ENCODE peak calls at places on chromosomes 2 and 18, in six cellular contexts. R, W, C, Y, P and G are unnamed samples.

GRCh38 chr18:47204908-47205522 is 28.9 kb upstream of the IER3IP1 start:
- DNase-seq in P (no peak), C (peak), W (peak), R (no peak), Y (peak), G (peak)

GRCh38 chr2:150486539-150487484 is 655 bp downstream of the RND3 start:
- DNase-seq in C (peak), P (peak), R (no peak), Y (peak), W (peak), G (no peak)

GRCh38 chr2:228697456-228697855 is 516.0 kb upstream of the SPHKAP start:
- DNase-seq in P (no peak), R (no peak), Y (no peak), C (no peak), W (no peak), G (no peak)

GRCh38 chr18:68833756-68834155 is 35.9 kb downstream of the CCDC102B start:
- DNase-seq in P (no peak), C (no peak), R (no peak), Y (no peak), W (peak), G (no peak)

GRCh38 chr2:134218928-134219707 is 34.8 kb upstream of the MGAT5 start:
- DNase-seq in R (no peak), P (peak), Y (peak), W (no peak), C (no peak), G (no peak)

GRCh38 chr2:122795763-122796162 is 1040.3 kb downstream of the TSN start:
- DNase-seq in Y (no peak), C (no peak), P (no peak), R (no peak), W (no peak), G (no peak)

GRCh38 chr2:15853903-15854302 is 86.4 kb upstream of the MYCN start:
- DNase-seq in C (no peak), R (no peak), P (no peak), W (no peak), Y (no peak), G (no peak)

GRCh38 chr2:231364061-231364460 is 31.4 kb upstream of the B3GNT7 start:
- DNase-seq in Y (no peak), C (no peak), R (no peak), W (no peak), P (no peak), G (no peak)

GRCh38 chr2:95039410-95039809 is 13.9 kb downstream of the MAL start:
- DNase-seq in C (no peak), P (no peak), Y (no peak), R (no peak), W (no peak), G (no peak)

GRCh38 chr2:71933467-71934319 is 214.0 kb downstream of the CYP26B1 start:
- DNase-seq in W (peak), C (peak), P (no peak), Y (no peak), R (no peak), G (no peak)

GRCh38 chr2:222871291-222871690 is 10.5 kb downstream of the ACSL3 start:
- DNase-seq in C (no peak), R (no peak), P (no peak), W (no peak), Y (no peak), G (no peak)

GRCh38 chr18:62647179-62647578 is 68.2 kb upstream of the PHLPP1 start:
- DNase-seq in Y (no peak), C (no peak), P (no peak), R (no peak), W (no peak), G (no peak)

GRCh38 chr2:236352761-236353593 is 88.8 kb upstream of the ASB18 start:
- DNase-seq in Y (peak), R (no peak), C (peak), W (peak), P (no peak), G (peak)

GRCh38 chr2:227471924-227472264 is at the start of gene AGFG1:
- DNase-seq in C (peak), P (peak), R (peak), W (peak), Y (peak), G (peak)

GRCh38 chr2:128503358-128504241 is 184.9 kb upstream of the HS6ST1 start:
- DNase-seq in P (peak), C (no peak), R (no peak), W (no peak), Y (no peak), G (no peak)

GRCh38 chr2:15666776-15667578 is 75.3 kb downstream of the DDX1 start:
- DNase-seq in C (no peak), R (no peak), W (no peak), Y (no peak), P (no peak), G (no peak)

GRCh38 chr2:43074052-43074451 is 152.4 kb downstream of the ZFP36L2 start:
- DNase-seq in C (no peak), Y (no peak), W (no peak), P (no peak), R (no peak), G (no peak)

GRCh38 chr2:119253114-119253702 is 29.6 kb downstream of the STEAP3 start:
- DNase-seq in R (no peak), W (peak), C (peak), Y (no peak), P (no peak), G (peak)

GRCh38 chr2:43676322-43677050 is at the start of gene C1GALT1C1L:
- DNase-seq in W (peak), R (no peak), P (peak), Y (peak), C (peak), G (peak)

GRCh38 chr2:65300772-65301711 is 73.4 kb downstream of the ACTR2 start:
- DNase-seq in C (peak), R (peak), W (peak), Y (peak), P (peak), G (peak)

GRCh38 chr2:176178807-176179271 is 9.6 kb upstream of the HOXD1 start:
- DNase-seq in R (no peak), P (no peak), C (no peak), Y (no peak), W (no peak), G (no peak)

GRCh38 chr2:10067330-10067729 is 12.9 kb downstream of the CYS1 start:
- DNase-seq in R (no peak), Y (no peak), W (no peak), P (no peak), C (no peak), G (no peak)

GRCh38 chr2:10063566-10063965 is 16.6 kb downstream of the CYS1 start:
- DNase-seq in R (no peak), Y (no peak), W (no peak), C (no peak), P (no peak), G (no peak)

GRCh38 chr2:10062931-10063365 is 17.3 kb downstream of the CYS1 start:
- DNase-seq in C (no peak), R (no peak), Y (no peak), W (no peak), P (no peak), G (no peak)

GRCh38 chr2:10065683-10066055 is 14.5 kb downstream of the CYS1 start:
- DNase-seq in P (no peak), Y (no peak), R (no peak), W (no peak), C (no peak), G (no peak)

DNA sequence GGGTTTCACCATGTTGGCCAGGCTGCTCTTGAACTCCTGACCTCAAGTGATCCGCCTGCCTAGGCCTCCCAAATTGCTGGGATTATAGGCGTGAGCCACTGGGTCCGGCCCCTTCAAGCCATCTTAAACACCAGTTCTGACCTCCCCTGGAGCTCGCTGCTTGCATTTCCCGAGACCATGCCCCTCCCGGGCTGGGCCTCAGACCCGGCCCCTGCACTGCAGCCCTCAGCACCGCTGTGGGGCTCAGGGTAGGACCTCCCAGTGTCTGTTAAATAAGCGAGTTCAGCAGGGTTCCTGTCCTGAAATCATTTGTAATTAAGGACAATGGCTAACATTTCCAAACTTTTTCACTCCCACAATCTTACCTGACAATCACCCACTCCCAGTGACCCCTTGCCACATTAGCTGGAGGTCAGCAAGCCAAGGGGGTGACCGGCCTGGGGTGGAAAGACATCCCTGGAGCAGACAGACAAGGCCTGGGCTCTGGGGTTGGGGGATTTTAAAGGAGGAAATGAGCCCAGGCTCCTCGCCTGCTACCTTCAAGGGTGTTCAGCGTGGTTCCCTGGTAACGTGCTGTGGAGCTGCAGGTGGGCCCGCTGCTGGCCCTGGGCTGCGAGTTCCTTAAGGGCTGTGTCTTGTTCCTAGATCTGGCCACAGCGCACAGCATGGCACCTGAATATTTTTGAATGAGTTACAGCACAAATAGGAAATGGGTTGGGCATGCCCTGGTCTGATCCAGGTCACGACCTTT is 15.1 kb downstream of the CYS1 start:
- DNase-seq in P (no peak), R (no peak), W (no peak), Y (no peak), C (no peak), G (no peak)
- TF ChIP-seq CTCF in P (no peak), R (no peak), W (no peak), Y (no peak), C (no peak), G (no peak)

DNA sequence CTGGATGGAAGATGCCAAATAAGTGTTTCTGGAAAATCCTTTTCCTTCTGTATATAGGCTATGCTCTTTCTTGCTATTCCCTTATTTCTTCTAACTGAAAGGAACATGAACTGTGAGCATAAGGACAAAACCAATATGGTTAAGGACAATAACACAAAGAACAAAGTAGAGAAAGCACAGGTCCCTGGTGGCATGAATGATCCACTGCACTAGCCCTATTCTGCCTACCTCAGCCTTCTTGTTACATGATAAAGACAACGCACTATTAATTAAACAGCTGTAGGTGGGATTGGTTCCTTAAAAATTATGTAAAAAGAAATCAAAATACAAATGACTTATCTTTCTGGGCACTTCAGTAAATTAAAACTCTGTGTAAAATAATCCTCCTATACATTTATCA is 1.9 kb upstream of the WDR75 start:
- DNase-seq in Y (no peak), C (no peak), R (no peak), W (no peak), P (no peak), G (no peak)
- TF ChIP-seq CTCF in Y (no peak), C (peak), R (no peak), W (no peak), P (peak), G (peak)

DNA sequence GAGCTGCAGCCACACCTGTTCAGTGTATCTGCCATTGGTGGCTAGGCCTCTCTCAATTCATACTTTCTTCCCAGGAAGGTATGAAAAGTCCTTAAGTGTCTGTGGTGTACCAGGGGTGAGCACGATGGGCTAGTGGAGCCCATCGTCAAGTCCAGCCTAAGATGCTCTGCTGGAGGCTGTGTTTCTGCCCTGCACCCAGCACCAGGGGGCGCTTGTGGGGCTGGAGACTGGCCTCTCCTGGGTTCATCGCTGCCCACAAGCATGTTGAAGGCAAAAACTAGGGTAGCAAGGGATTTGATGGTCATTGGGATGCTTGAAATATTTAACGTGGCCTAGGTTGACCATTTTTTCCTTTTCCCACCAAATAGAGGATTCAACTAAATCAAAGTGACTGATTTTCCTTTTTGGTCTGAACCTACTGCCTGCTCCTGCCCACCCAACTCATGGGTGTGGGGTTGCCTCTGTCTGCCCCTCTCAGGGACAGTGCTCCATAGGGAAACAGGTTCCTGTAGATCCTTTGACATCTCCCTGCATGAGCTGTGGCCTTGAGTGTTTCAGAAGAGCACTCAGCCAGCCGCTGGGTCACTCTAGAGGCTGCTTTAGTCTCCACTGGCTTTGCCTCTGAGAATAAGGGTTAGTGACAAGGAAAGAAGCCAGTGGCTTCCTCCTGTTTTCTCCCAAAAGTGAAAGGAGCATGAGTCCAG is 59.0 kb downstream of the TPGS2 start:
- DNase-seq in W (peak), R (no peak), C (no peak), Y (no peak), P (peak), G (no peak)
- TF ChIP-seq CTCF in W (peak), R (peak), C (peak), Y (peak), P (peak), G (peak)

DNA sequence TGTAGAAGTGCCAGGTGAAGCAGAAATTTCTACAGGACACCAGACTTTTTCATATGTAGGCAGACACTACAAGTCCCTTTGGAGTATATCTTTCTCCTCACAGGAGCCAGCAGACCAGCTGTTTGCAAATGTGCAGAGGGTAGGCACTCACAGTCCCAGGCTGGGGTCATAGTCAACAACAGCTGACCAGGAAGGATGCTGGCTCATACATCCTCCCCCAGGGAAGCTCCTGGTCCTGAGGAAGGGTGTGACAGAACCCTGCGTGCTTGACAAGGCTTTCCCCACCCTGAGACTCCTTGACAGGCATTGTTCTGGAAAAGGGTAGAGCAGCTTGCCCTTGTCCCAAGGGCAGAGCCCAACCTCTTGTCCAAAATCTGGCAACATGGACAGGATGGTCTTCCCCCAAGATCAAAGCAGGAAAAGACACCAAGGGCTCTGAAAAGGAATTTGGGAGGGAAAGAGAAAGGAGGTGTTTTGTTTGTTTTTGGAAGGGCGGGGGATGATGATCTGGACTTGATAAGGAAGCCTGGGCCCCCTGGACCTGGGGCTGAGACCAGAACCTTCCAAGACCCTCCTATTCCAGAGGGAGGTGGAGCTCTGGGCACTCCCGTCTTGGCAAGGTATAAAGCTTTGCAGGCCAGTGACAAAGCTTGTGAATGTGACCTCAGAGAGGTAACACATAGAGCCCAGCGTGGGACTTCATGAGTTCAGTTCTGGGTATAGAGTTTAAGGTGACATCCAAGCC is 87.1 kb downstream of the GFPT1 start:
- DNase-seq in W (peak), C (no peak), Y (no peak), R (no peak), P (peak), G (peak)
- TF ChIP-seq CTCF in W (no peak), C (no peak), Y (no peak), R (no peak), P (no peak), G (no peak)

GRCh38 chr18:54267688-54268087 is 1.6 kb upstream of the POLI start:
- DNase-seq in P (no peak), C (no peak), Y (no peak), W (no peak), R (no peak), G (no peak)

DNA sequence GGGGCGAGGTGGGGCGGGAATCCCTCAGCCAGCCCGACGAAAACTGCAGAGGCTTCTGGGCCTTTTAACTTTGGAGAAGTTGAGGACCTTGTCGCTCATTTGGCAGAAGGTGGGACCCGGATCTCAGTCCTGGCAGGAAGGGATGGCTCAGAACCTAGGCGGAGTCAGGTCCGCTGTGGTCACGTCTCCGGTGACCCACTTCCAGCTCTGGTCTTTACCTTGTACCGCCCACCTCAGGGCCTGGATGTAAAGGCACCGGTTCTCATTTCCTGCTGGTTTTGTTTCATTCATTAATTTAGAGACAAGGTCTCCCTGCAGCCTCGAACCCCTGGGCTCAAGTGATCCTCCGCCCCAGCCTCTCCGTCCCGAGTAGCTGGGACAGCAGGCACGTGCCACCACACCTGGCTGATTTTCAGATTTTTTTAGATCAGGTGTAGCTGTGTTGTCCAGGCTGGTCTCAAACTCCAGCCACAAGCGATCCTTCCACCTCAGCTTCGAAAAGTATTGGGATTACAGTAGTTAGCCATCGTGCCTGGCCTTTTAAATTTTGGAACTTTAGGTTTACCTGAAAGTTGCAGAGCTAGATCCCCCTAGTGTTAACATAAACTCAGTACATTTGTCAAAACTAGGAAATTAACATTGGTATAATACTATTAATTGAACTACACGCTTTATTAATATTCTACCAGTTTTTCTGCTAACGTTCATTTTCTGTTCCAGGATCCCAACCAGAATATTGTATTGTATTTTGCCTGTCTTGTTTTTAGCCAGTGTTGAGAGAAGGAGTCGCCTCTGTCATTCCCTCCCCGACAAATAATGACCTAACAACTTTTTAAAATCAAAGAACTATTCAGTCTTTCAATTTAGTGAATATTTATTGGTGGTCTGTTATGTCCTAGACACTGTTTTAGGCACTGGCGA is 867 bp downstream of the POLI start:
- DNase-seq in P (peak), Y (peak), R (peak), W (peak), C (peak), G (peak)
- TF ChIP-seq CTCF in P (peak), Y (peak), R (peak), W (peak), C (peak), G (peak)